ENCODE peak calls at places on chromosomes 4 and X, in eight cellular contexts. F, H, X, T, O, W, U and B are unnamed samples.
A peak's percentile ranks its signal among the peaks of the same experiment; 100 is the strongest.

GRCh38 chr4:17814140-17814539 is 3.4 kb downstream of the NCAPG start:
- DNase-seq in F (no peak), H (no peak), X (no peak), T (no peak), O (no peak), W (no peak), U (no peak), B (no peak)

GRCh38 chrX:49061490-49061889 is 2.7 kb downstream of the CCDC120 start:
- DNase-seq in F (no peak), H (no peak), X (no peak), T (no peak), O (no peak), W (no peak), U (no peak), B (no peak)

GRCh38 chr4:40454816-40455215 is 119.7 kb downstream of the CHRNA9 start:
- DNase-seq in F (no peak), H (no peak), X (no peak), T (no peak), O (no peak), W (no peak), U (no peak), B (no peak)

GRCh38 chrX:74458738-74459137 is 37.4 kb downstream of the SLC16A2 start:
- DNase-seq in F (no peak), H (peak; percentile 42), X (no peak), T (no peak), O (no peak), W (peak; percentile 14), U (peak; percentile 70), B (no peak)

GRCh38 chr4:32519060-32519459 is 1798.9 kb downstream of the PCDH7 start:
- DNase-seq in F (no peak), H (no peak), X (no peak), T (no peak), O (no peak), W (no peak), U (no peak), B (no peak)

GRCh38 chr4:34619531-34620109 is 1624.7 kb downstream of the ARAP2 start:
- DNase-seq in F (no peak), H (no peak), X (no peak), T (no peak), O (no peak), W (no peak), U (no peak), B (no peak)

GRCh38 chr4:74217365-74217764 is 59.4 kb downstream of the MTHFD2L start:
- DNase-seq in F (no peak), H (no peak), X (no peak), T (no peak), O (no peak), W (no peak), U (no peak), B (no peak)

GRCh38 chr4:61638600-61638999 is 438.5 kb downstream of the ADGRL3 start:
- DNase-seq in F (no peak), H (no peak), X (no peak), T (no peak), O (no peak), W (no peak), U (no peak), B (no peak)

GRCh38 chrX:70504772-70505450 is 60.3 kb downstream of the DLG3 start:
- DNase-seq in F (no peak), H (no peak), X (no peak), T (no peak), O (no peak), W (no peak), U (no peak), B (no peak)

GRCh38 chr4:53055716-53056413 is 193.7 kb downstream of the RASL11B start:
- DNase-seq in F (no peak), H (no peak), X (no peak), T (no peak), O (no peak), W (no peak), U (no peak), B (peak; percentile 3)

GRCh38 chr4:68257719-68258118 is 12.2 kb upstream of the TMPRSS11B start:
- DNase-seq in F (no peak), H (no peak), X (no peak), T (no peak), O (no peak), W (no peak), U (no peak), B (no peak)

GRCh38 chr4:182827981-182828677 is 89.1 kb downstream of the DCTD start:
- DNase-seq in F (no peak), H (no peak), X (peak; percentile 18), T (no peak), O (no peak), W (no peak), U (no peak), B (no peak)

GRCh38 chr4:59094505-59094904 is 1984.3 kb upstream of the IGFBP7 start:
- DNase-seq in F (no peak), H (no peak), X (no peak), T (no peak), O (no peak), W (peak; percentile 56), U (no peak), B (no peak)

GRCh38 chrX:10570601-10571000 is 49.8 kb downstream of the MID1 start:
- DNase-seq in F (no peak), H (no peak), X (no peak), T (no peak), O (no peak), W (no peak), U (no peak), B (no peak)

GRCh38 chr4:80787306-80787705 is 243.2 kb upstream of the BMP3 start:
- DNase-seq in F (no peak), H (no peak), X (no peak), T (no peak), O (no peak), W (no peak), U (no peak), B (no peak)

GRCh38 chr4:3417448-3417847 is 24.3 kb upstream of the HGFAC start:
- DNase-seq in F (no peak), H (no peak), X (peak; percentile 58), T (no peak), O (peak; percentile 36), W (no peak), U (no peak), B (no peak)

GRCh38 chr4:158094413-158095110 is 78.3 kb downstream of the GASK1B start:
- DNase-seq in F (no peak), H (no peak), X (no peak), T (peak; percentile 67), O (no peak), W (peak; percentile 17), U (no peak), B (no peak)

GRCh38 chrX:153908219-153908875 is 3.9 kb downstream of the AVPR2 start:
- DNase-seq in F (no peak), H (no peak), X (no peak), T (no peak), O (peak; percentile 45), W (no peak), U (no peak), B (peak; percentile 8)

GRCh38 chr4:55838356-55838755 is 15.1 kb upstream of the EXOC1 start:
- DNase-seq in F (no peak), H (no peak), X (no peak), T (no peak), O (no peak), W (no peak), U (no peak), B (no peak)

GRCh38 chrX:41335590-41336331 is 1.8 kb downstream of the DDX3X start:
- DNase-seq in F (no peak), H (no peak), X (no peak), T (no peak), O (no peak), W (no peak), U (no peak), B (no peak)

GRCh38 chrX:1463581-1464281 is 11.0 kb upstream of the ASMTL start:
- DNase-seq in F (no peak), H (no peak), X (no peak), T (no peak), O (no peak), W (no peak), U (no peak), B (no peak)

GRCh38 chr4:40990202-40990898 is 224.0 kb downstream of the APBB2 start:
- DNase-seq in F (no peak), H (peak; percentile 94), X (no peak), T (no peak), O (no peak), W (no peak), U (peak; percentile 72), B (no peak)

GRCh38 chr4:103895876-103896465 is 176.2 kb upstream of the TACR3 start:
- DNase-seq in F (no peak), H (no peak), X (no peak), T (no peak), O (no peak), W (no peak), U (no peak), B (no peak)

GRCh38 chr4:48906283-48907173 is at the start of gene OCIAD2:
- DNase-seq in F (peak; percentile 70), H (no peak), X (no peak), T (peak; percentile 66), O (peak; percentile 60), W (peak; percentile 95), U (peak; percentile 59), B (no peak)

GRCh38 chr4:65661469-65661868 is 8.8 kb downstream of the EPHA5 start:
- DNase-seq in F (no peak), H (no peak), X (no peak), T (no peak), O (no peak), W (peak; percentile 35), U (no peak), B (no peak)

GRCh38 chr4:81562093-81562492 is 90.4 kb upstream of the RASGEF1B start:
- DNase-seq in F (no peak), H (no peak), X (no peak), T (no peak), O (no peak), W (no peak), U (no peak), B (no peak)

GRCh38 chr4:187235456-187236170 is 512.0 kb upstream of the FAT1 start:
- DNase-seq in F (no peak), H (no peak), X (no peak), T (peak; percentile 32), O (no peak), W (no peak), U (no peak), B (no peak)

GRCh38 chrX:123108513-123109427 is 75.3 kb upstream of the GRIA3 start:
- DNase-seq in F (no peak), H (no peak), X (no peak), T (no peak), O (no peak), W (no peak), U (no peak), B (no peak)

GRCh38 chrX:108347800-108348199 is 90.4 kb downstream of the COL4A6 start:
- DNase-seq in F (no peak), H (no peak), X (no peak), T (no peak), O (no peak), W (peak; percentile 38), U (no peak), B (no peak)

GRCh38 chrX:25596881-25597280 is 541.3 kb upstream of the MAGEB18 start:
- DNase-seq in F (no peak), H (no peak), X (no peak), T (no peak), O (no peak), W (no peak), U (no peak), B (no peak)

GRCh38 chr4:112082954-112083586 is 62.2 kb upstream of the FAM241A start:
- DNase-seq in F (no peak), H (peak; percentile 50), X (no peak), T (no peak), O (no peak), W (no peak), U (peak; percentile 70), B (no peak)

GRCh38 chrX:1727531-1728027 is 112.7 kb downstream of the ASMT start:
- DNase-seq in F (no peak), H (peak; percentile 18), X (no peak), T (no peak), O (no peak), W (peak; percentile 85), U (peak; percentile 80), B (no peak)

GRCh38 chr4:2417765-2418651 is at the start of gene ZFYVE28:
- DNase-seq in F (peak; percentile 48), H (no peak), X (no peak), T (no peak), O (no peak), W (peak; percentile 69), U (no peak), B (no peak)

GRCh38 chrX:30971761-30972603 is 82.9 kb upstream of the TAB3 start:
- DNase-seq in F (no peak), H (peak; percentile 7), X (no peak), T (no peak), O (no peak), W (peak; percentile 51), U (peak; percentile 24), B (no peak)